ENCODE peak calls at places on chromosomes 6 and 20, in nine cellular contexts. R is T-helper 1 cell, D is EL, W is BE2C, V is HFFc6, I is A549, N is lung microvascular endothelial cell, K is GM23338, G is ureter. S is an unnamed sample.

GRCh38 chr6:10976571-10976970 is 67.5 kb downstream of the ELOVL2 start:
- DNase-seq in R (no peak), D (peak; percentile 41), W (no peak), V (no peak), I (no peak), N (no peak), K (no peak), G (no peak), S (no peak)

GRCh38 chr6:155418017-155418749 is 37.5 kb downstream of the NOX3 start:
- DNase-seq in R (peak; percentile 53), D (peak; percentile 80), W (no peak), V (peak; percentile 9), I (no peak), N (peak; percentile 86), K (peak; percentile 24), G (no peak), S (no peak)

GRCh38 chr6:96631248-96631647 is 68.3 kb downstream of the FHL5 start:
- DNase-seq in R (no peak), D (no peak), W (no peak), V (no peak), I (no peak), N (no peak), K (no peak), G (no peak), S (no peak)

GRCh38 chr6:154614641-154615040 is 104.2 kb upstream of the CNKSR3 start:
- DNase-seq in R (no peak), D (no peak), W (no peak), V (no peak), I (no peak), N (peak; percentile 54), K (no peak), G (no peak), S (no peak)

GRCh38 chr20:63064310-63064709 is 57.5 kb upstream of the BHLHE23 start:
- DNase-seq in R (peak; percentile 4), D (no peak), W (peak; percentile 20), V (no peak), I (no peak), N (no peak), K (no peak), G (no peak), S (no peak)

GRCh38 chr20:46541229-46541935 is 9.1 kb downstream of the OCSTAMP start:
- DNase-seq in R (no peak), D (no peak), W (no peak), V (no peak), I (no peak), N (no peak), K (no peak), G (no peak), S (no peak)

GRCh38 chr6:48611332-48611731 is 500.3 kb upstream of the PTCHD4 start:
- DNase-seq in R (no peak), D (peak; percentile 30), W (no peak), V (no peak), I (no peak), N (peak; percentile 3), K (no peak), G (no peak), S (no peak)

GRCh38 chr20:3813758-3814581 is 6.4 kb upstream of the AP5S1 start:
- DNase-seq in R (no peak), D (no peak), W (no peak), V (no peak), I (no peak), N (no peak), K (no peak), G (no peak), S (no peak)

GRCh38 chr6:90428514-90428913 is 131.9 kb upstream of the BACH2 start:
- DNase-seq in R (no peak), D (no peak), W (no peak), V (no peak), I (no peak), N (no peak), K (no peak), G (no peak), S (no peak)

GRCh38 chr6:137342607-137343186 is 123.5 kb upstream of the IFNGR1 start:
- DNase-seq in R (no peak), D (no peak), W (peak; percentile 25), V (no peak), I (peak; percentile 5), N (no peak), K (peak; percentile 19), G (no peak), S (no peak)

GRCh38 chr20:57180954-57181353 is 85.5 kb downstream of the BMP7 start:
- DNase-seq in R (no peak), D (no peak), W (no peak), V (no peak), I (no peak), N (no peak), K (peak; percentile 55), G (no peak), S (no peak)

GRCh38 chr6:14384175-14384949 is 266.8 kb downstream of the CD83 start:
- DNase-seq in R (no peak), D (no peak), W (no peak), V (no peak), I (no peak), N (no peak), K (no peak), G (no peak), S (no peak)

GRCh38 chr20:61394088-61394822 is 142.2 kb downstream of the CDH4 start:
- DNase-seq in R (no peak), D (no peak), W (no peak), V (no peak), I (no peak), N (no peak), K (no peak), G (no peak), S (no peak)

GRCh38 chr6:139654309-139654708 is 279.9 kb upstream of the CITED2 start:
- DNase-seq in R (no peak), D (no peak), W (no peak), V (no peak), I (no peak), N (no peak), K (no peak), G (no peak), S (no peak)

GRCh38 chr20:58705525-58705924 is 12.9 kb downstream of the NPEPL1 start:
- DNase-seq in R (no peak), D (no peak), W (peak; percentile 12), V (no peak), I (no peak), N (no peak), K (no peak), G (peak; percentile 35), S (no peak)

GRCh38 chr6:91654844-91655192 is 1067.9 kb upstream of the MAP3K7 start:
- DNase-seq in R (no peak), D (no peak), W (no peak), V (no peak), I (no peak), N (no peak), K (peak; percentile 10), G (no peak), S (no peak)

S was measured in HuH-7.